ENCODE peak calls at places on chromosomes 13 and 19, in four cellular contexts. W is H9; F is cardiac muscle cell; I is CD4-positive, CD25-positive, alpha-beta regulatory T cell. H is an unnamed sample. For H3K4me1 and H3K27me3, the result is how much of the 10 kb centered on the place peaks cover.

GRCh38 chr19:35125746-35126623 is 8.9 kb downstream of the LGI4 start:
- DNase-seq in F (no peak), I (no peak), W (no peak), H (no peak)

GRCh38 chr13:20192470-20193141 is at the start of gene GJB2:
- DNase-seq in W (no peak), I (no peak), F (peak), H (no peak)

GRCh38 chr19:40200352-40201099 is 9.3 kb downstream of the MAP3K10 start:
- DNase-seq in F (no peak), I (no peak), W (no peak), H (no peak)

GRCh38 chr19:15629003-15629880 is 11.5 kb upstream of the CYP4F3 start:
- DNase-seq in F (no peak), W (peak), I (peak), H (peak)

GRCh38 chr19:532578-533484 is 1.3 kb downstream of the CDC34 start:
- DNase-seq in I (no peak), F (peak), W (peak), H (peak)

GRCh38 chr19:11195169-11195568 is 2.2 kb downstream of the KANK2 start:
- DNase-seq in F (no peak), I (no peak), W (no peak), H (no peak)

GRCh38 chr19:21101511-21102242 is 19.7 kb downstream of the ZNF714 start:
- DNase-seq in I (no peak), F (peak), W (no peak), H (no peak)

GRCh38 chr19:590396-590745 is 690 bp downstream of the HCN2 start:
- DNase-seq in I (no peak), F (peak), W (no peak), H (no peak)

GRCh38 chr19:49591731-49592485 is 926 bp downstream of the PRR12 start:
- DNase-seq in W (peak), I (peak), F (peak), H (peak)

GRCh38 chr13:20654156-20654555 is 49.3 kb upstream of the IL17D start:
- DNase-seq in I (no peak), W (no peak), F (no peak), H (no peak)

GRCh38 chr13:103371271-103371670 is 305.1 kb upstream of the SLC10A2 start:
- DNase-seq in W (no peak), F (no peak), I (no peak), H (no peak)

DNA sequence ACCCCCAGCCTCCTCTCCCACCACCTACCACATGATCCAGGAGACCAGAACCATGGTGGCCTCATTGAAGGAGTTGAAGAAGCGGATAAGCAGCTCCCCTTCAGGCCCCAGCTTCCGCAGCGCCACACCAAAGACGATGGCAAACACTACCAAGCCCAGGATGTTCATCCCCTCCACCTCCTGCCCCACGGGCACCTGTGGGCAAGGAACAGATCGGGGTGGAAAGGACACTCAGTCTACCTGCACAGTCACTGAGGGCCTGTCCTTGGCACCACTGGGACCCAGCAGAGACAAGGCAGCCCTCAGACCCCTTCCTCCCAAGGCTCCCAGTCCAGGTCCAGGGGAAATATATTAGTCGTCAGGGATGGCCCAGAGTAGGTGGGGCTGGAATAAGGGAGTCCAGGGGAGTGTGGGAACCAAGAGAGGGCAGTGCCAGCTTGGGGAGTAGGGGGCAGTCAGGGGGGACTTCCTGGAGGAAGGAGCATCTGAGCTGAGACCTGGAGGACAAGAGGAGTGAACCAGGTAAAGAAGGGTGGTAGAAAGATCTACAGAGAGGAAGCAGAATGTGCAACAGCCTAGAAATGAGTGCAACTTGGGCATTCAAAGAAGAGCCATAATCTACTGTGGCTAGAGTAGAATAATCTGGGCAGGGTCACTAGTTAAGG is 5.9 kb downstream of the SLC1A5 start:
- DNase-seq in I (no peak), F (no peak), W (no peak), H (no peak)
- H3K4me1 ChIP-seq in I (under half), F (under half), W (under half), H (under half)

GRCh38 chr19:7917292-7918061 is 2.7 kb upstream of the SNAPC2 start:
- DNase-seq in F (peak), W (peak), I (peak), H (no peak)
- H3K27ac ChIP-seq in F (no peak), W (no peak), I (no peak), H (no peak)

GRCh38 chr13:49217962-49218492 is 2.1 kb upstream of the MLNR start:
- DNase-seq in F (no peak), I (no peak), W (no peak), H (no peak)
- H3K27me3 ChIP-seq in F (half or more), I (under half), W (half or more), H (under half)

DNA sequence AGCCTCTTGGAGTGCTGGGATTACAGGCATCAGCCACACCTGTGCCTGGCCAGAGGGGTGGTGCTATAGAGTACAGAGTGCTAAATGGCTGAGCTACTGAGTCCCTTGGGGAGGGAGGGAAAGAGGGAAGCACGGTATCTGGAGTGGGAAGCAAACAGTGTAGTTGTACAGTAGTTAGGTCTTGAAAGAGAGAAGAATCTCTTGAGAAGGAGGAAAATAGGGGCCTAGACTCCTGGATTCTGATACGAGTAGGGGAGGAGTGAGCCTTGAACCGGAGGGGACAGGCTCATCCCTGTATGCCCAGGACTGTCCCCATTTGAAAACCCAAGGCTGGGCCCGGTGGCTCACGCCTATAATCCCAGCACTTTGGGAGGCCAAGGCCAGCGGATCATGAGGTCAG is 5.1 kb downstream of the MYADM start:
- DNase-seq in I (no peak), W (no peak), F (no peak), H (no peak)
- H3K4me1 ChIP-seq in I (under half), W (under half), F (under half), H (under half)

DNA sequence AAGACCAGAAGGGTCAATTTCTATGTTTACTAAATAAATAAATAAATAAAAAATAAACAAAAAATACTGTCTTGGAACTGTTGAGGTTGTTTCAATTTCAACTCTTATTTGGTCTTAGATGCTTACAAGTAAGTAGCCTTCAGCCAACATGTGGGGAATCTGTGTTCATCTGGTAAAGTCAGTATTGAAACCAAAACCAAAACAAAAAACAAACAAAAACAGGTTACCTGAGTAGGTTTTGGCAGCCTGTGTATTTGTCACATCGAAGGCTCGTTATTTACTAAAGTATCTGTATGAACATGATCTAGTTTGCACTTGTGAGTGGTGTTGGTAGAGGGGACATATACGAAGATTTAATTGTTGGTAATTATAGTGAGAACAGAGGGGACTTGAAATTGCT is 471.5 kb downstream of the SLITRK5 start:
- DNase-seq in W (no peak), I (no peak), F (no peak), H (no peak)
- H3K27ac ChIP-seq in W (no peak), I (no peak), F (no peak), H (no peak)

GRCh38 chr13:27789495-27790303 is 2.6 kb upstream of the GSX1 start:
- DNase-seq in W (peak), F (no peak), I (no peak), H (no peak)

GRCh38 chr13:27790523-27790922 is 1.8 kb upstream of the GSX1 start:
- DNase-seq in F (no peak), I (no peak), W (no peak), H (no peak)

GRCh38 chr13:27789153-27789494 is 3.2 kb upstream of the GSX1 start:
- DNase-seq in W (no peak), F (no peak), I (no peak), H (no peak)

GRCh38 chr13:27791146-27791900 is 960 bp upstream of the GSX1 start:
- DNase-seq in W (no peak), I (no peak), F (no peak), H (no peak)

DNA sequence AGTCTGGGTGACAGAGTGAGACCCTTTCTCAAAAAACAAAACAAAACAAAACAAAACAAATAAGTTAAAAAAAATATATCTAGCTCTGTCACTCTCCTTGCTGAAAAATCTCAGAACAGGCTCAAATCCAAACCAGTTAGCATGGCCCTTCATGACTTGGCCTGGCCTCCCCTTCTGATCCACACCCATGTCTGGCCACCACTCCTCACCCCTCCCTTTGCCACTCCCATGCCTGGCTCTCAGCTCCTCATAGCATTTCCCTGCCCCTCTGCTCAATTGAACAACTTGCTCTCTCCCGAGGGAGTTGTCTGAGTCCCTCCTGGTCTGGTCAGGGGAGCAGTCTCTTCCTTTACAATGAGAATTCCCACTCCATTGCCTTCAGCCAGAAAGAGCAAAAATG is 4.0 kb upstream of the GSX1 start:
- DNase-seq in I (no peak), F (no peak), W (no peak), H (no peak)
- H3K27me3 ChIP-seq in I (under half), F (half or more), W (half or more), H (under half)

GRCh38 chr19:31118292-31118925 is 230.8 kb downstream of the TSHZ3 start:
- DNase-seq in F (peak), I (no peak), W (no peak), H (no peak)

GRCh38 chr19:31118926-31119325 is 230.3 kb downstream of the TSHZ3 start:
- DNase-seq in W (no peak), F (peak), I (no peak), H (no peak)

GRCh38 chr19:31121501-31121900 is 227.7 kb downstream of the TSHZ3 start:
- DNase-seq in F (no peak), I (no peak), W (no peak), H (no peak)

GRCh38 chr19:31119951-31120690 is 229.1 kb downstream of the TSHZ3 start:
- DNase-seq in I (no peak), W (no peak), F (no peak), H (no peak)

DNA sequence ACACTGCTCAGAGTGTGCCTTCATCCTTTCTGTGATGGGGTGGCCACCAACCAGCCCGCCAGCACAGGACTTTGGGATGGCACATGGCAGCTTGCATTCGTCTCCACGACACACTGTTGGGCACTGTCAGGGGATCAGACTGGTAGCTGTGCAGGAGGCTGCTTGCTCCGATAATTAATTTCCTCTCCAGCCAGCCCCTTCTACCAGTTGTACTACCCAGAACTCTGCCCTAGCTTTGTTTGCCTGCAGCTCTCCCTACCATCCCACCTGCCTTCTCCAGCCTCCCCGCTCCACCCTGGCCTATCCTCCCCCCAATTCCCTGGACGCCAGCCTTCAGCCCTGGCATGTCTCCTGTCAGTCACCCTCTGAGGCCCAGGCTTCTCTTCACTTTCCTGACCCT is 228.3 kb downstream of the TSHZ3 start:
- DNase-seq in F (no peak), W (no peak), I (no peak), H (no peak)
- H3K4me1 ChIP-seq in F (under half), W (under half), I (under half), H (under half)

GRCh38 chr19:48248081-48248833 is 7.5 kb downstream of the CARD8 start:
- DNase-seq in I (no peak), W (no peak), F (no peak), H (no peak)
- H3K27ac ChIP-seq in I (peak), W (no peak), F (no peak), H (no peak)

GRCh38 chr13:102312841-102313240 is 89.0 kb downstream of the FGF14 start:
- DNase-seq in W (no peak), F (no peak), I (no peak), H (no peak)

GRCh38 chr13:102309110-102309509 is 92.7 kb downstream of the FGF14 start:
- DNase-seq in W (no peak), F (peak), I (no peak), H (no peak)

GRCh38 chr13:102310691-102311432 is 91.0 kb downstream of the FGF14 start:
- DNase-seq in F (no peak), W (no peak), I (no peak), H (no peak)

GRCh38 chr13:102311433-102311796 is 90.4 kb downstream of the FGF14 start:
- DNase-seq in F (no peak), W (no peak), I (no peak), H (no peak)

GRCh38 chr13:102311901-102312300 is 89.9 kb downstream of the FGF14 start:
- DNase-seq in W (no peak), F (no peak), I (no peak), H (no peak)
- H3K27me3 ChIP-seq in W (under half), F (under half), I (under half), H (under half)

H was measured in lung.